ENCODE peak calls at places on chromosome 1, in four cellular contexts. One of them, this sample, is unnamed.

GRCh38 chr1:39622427-39622826 is 17.0 kb downstream of the HEYL start:
- DNase-seq in SK-N-SH: no peak
- DNase-seq in H1: no peak
- DNase-seq in K562: no peak
- DNase-seq in this sample: no peak

GRCh38 chr1:1024421-1025415 is 4.8 kb downstream of the AGRN start:
- DNase-seq in H1: no peak
- DNase-seq in K562: no peak
- DNase-seq in SK-N-SH: no peak
- DNase-seq in this sample: peak; percentile 91

GRCh38 chr1:222465211-222466041 is 82.5 kb downstream of the HHIPL2 start:
- DNase-seq in H1: peak; percentile 88
- DNase-seq in K562: peak; percentile 97
- DNase-seq in SK-N-SH: peak; percentile 96
- DNase-seq in this sample: peak; percentile 95

GRCh38 chr1:157978547-157979403 is 14.7 kb upstream of the KIRREL1 start:
- DNase-seq in SK-N-SH: peak; percentile 15
- DNase-seq in K562: no peak
- DNase-seq in H1: no peak
- DNase-seq in this sample: no peak

GRCh38 chr1:94983343-94983742 is 56.4 kb upstream of the CNN3 start:
- DNase-seq in SK-N-SH: no peak
- DNase-seq in H1: no peak
- DNase-seq in K562: no peak
- DNase-seq in this sample: no peak

GRCh38 chr1:84847253-84848247 is 45.5 kb downstream of the LPAR3 start:
- DNase-seq in K562: no peak
- DNase-seq in H1: no peak
- DNase-seq in SK-N-SH: peak; percentile 77
- DNase-seq in this sample: peak; percentile 90

GRCh38 chr1:12615916-12616708 is 1.9 kb downstream of the DHRS3 start:
- DNase-seq in H1: no peak
- DNase-seq in K562: peak; percentile 53
- DNase-seq in SK-N-SH: no peak
- DNase-seq in this sample: peak; percentile 83

GRCh38 chr1:10286244-10286643 is 75.9 kb downstream of the KIF1B start:
- DNase-seq in K562: no peak
- DNase-seq in H1: no peak
- DNase-seq in SK-N-SH: no peak
- DNase-seq in this sample: no peak

GRCh38 chr1:247417786-247418185 is 1.8 kb downstream of the NLRP3 start:
- DNase-seq in SK-N-SH: no peak
- DNase-seq in H1: no peak
- DNase-seq in K562: no peak
- DNase-seq in this sample: no peak

GRCh38 chr1:91579658-91580228 is 79.1 kb downstream of the CDC7 start:
- DNase-seq in K562: no peak
- DNase-seq in H1: no peak
- DNase-seq in SK-N-SH: no peak
- DNase-seq in this sample: no peak

GRCh38 chr1:12496154-12496961 is 121.7 kb downstream of the DHRS3 start:
- DNase-seq in H1: no peak
- DNase-seq in SK-N-SH: peak; percentile 51
- DNase-seq in K562: peak; percentile 33
- DNase-seq in this sample: peak; percentile 44

GRCh38 chr1:3174487-3175247 is 105.7 kb downstream of the PRDM16 start:
- DNase-seq in H1: no peak
- DNase-seq in K562: no peak
- DNase-seq in SK-N-SH: no peak
- DNase-seq in this sample: no peak

GRCh38 chr1:67169932-67170331 is 3.7 kb downstream of the IL23R start:
- DNase-seq in SK-N-SH: no peak
- DNase-seq in K562: no peak
- DNase-seq in H1: no peak
- DNase-seq in this sample: no peak

GRCh38 chr1:42768172-42768571 is 1.1 kb downstream of the C1orf50 start:
- DNase-seq in K562: no peak
- DNase-seq in H1: no peak
- DNase-seq in SK-N-SH: no peak
- DNase-seq in this sample: no peak
- TF ChIP-seq JUND in K562: no peak
- TF ChIP-seq JUND in H1: no peak
- TF ChIP-seq JUND in SK-N-SH: no peak
- TF ChIP-seq JUND in this sample: no peak

GRCh38 chr1:6519491-6519934 is 28.0 kb upstream of the PLEKHG5 start:
- DNase-seq in K562: no peak
- DNase-seq in SK-N-SH: peak; percentile 22
- DNase-seq in H1: no peak
- DNase-seq in this sample: no peak

GRCh38 chr1:6519935-6520621 is 28.6 kb upstream of the PLEKHG5 start:
- DNase-seq in K562: no peak
- DNase-seq in H1: peak; percentile 86
- DNase-seq in SK-N-SH: peak; percentile 82
- DNase-seq in this sample: no peak

GRCh38 chr1:6515771-6516170 is 24.3 kb upstream of the PLEKHG5 start:
- DNase-seq in K562: no peak
- DNase-seq in H1: no peak
- DNase-seq in SK-N-SH: no peak
- DNase-seq in this sample: no peak

GRCh38 chr1:6513296-6513928 is 21.9 kb upstream of the PLEKHG5 start:
- DNase-seq in SK-N-SH: no peak
- DNase-seq in K562: no peak
- DNase-seq in H1: no peak
- DNase-seq in this sample: peak; percentile 82

GRCh38 chr1:6517435-6517851 is 26.0 kb upstream of the PLEKHG5 start:
- DNase-seq in SK-N-SH: peak; percentile 77
- DNase-seq in K562: peak; percentile 53
- DNase-seq in H1: no peak
- DNase-seq in this sample: no peak
- TF ChIP-seq JUND in SK-N-SH: no peak
- TF ChIP-seq JUND in K562: peak; percentile 60
- TF ChIP-seq JUND in H1: no peak
- TF ChIP-seq JUND in this sample: no peak

GRCh38 chr1:205450448-205450847 is 5.4 kb downstream of the BLACAT1 start:
- DNase-seq in SK-N-SH: peak; percentile 46
- DNase-seq in K562: no peak
- DNase-seq in H1: no peak
- DNase-seq in this sample: no peak
- TF ChIP-seq JUND in SK-N-SH: no peak
- TF ChIP-seq JUND in K562: no peak
- TF ChIP-seq JUND in H1: no peak
- TF ChIP-seq JUND in this sample: no peak

GRCh38 chr1:117630423-117630998 is 24.7 kb downstream of the TENT5C start:
- DNase-seq in SK-N-SH: no peak
- DNase-seq in H1: no peak
- DNase-seq in K562: no peak
- DNase-seq in this sample: no peak
- TF ChIP-seq JUND in SK-N-SH: no peak
- TF ChIP-seq JUND in H1: no peak
- TF ChIP-seq JUND in K562: no peak
- TF ChIP-seq JUND in this sample: no peak

This sample was measured in T47D.